ENCODE peak calls at places on chromosomes 4 and X, in eight cellular contexts. W is coronary artery, K is astrocyte of the cerebellum, E is choroid plexus epithelial cell, L is GM23248, Y is adipocyte, S is Peyer's patch, A is fibroblast of lung. N is an unnamed sample.

GRCh38 chr4:10529256-10529890 is 72.1 kb upstream of the ZNF518B start:
- DNase-seq in W (no peak), K (no peak), E (peak; percentile 30), L (peak; percentile 37), Y (peak; percentile 2), S (peak; percentile 67), A (no peak), N (no peak)

GRCh38 chr4:72473434-72473900 is 95.6 kb downstream of the ADAMTS3 start:
- DNase-seq in W (no peak), K (peak; percentile 23), E (peak; percentile 89), L (no peak), Y (no peak), S (no peak), A (peak; percentile 31), N (peak; percentile 43)

GRCh38 chr4:139167774-139168444 is 9.1 kb downstream of the ELF2 start:
- DNase-seq in W (no peak), K (no peak), E (peak; percentile 71), L (peak; percentile 75), Y (peak; percentile 71), S (no peak), A (peak; percentile 62), N (no peak)

GRCh38 chr4:98516042-98516440 is 142.4 kb downstream of the TSPAN5 start:
- DNase-seq in W (no peak), K (no peak), E (peak; percentile 86), L (peak; percentile 93), Y (peak; percentile 80), S (no peak), A (peak; percentile 82), N (peak; percentile 76)

GRCh38 chrX:74536142-74537010 is 78.0 kb downstream of the RLIM start:
- DNase-seq in W (peak; percentile 91), K (peak; percentile 57), E (peak; percentile 86), L (peak; percentile 82), Y (peak; percentile 73), S (peak; percentile 83), A (peak; percentile 89), N (peak; percentile 60)

GRCh38 chrX:148049441-148049840 is 68.3 kb downstream of the FMR1NB start:
- DNase-seq in W (no peak), K (peak; percentile 31), E (peak; percentile 54), L (peak; percentile 40), Y (peak; percentile 58), S (no peak), A (peak; percentile 45), N (no peak)

GRCh38 chr4:97558204-97558804 is 585.0 kb downstream of the STPG2 start:
- DNase-seq in W (no peak), K (no peak), E (no peak), L (no peak), Y (no peak), S (no peak), A (no peak), N (no peak)

GRCh38 chr4:75916091-75916661 is 13.9 kb upstream of the PPEF2 start:
- DNase-seq in W (no peak), K (peak; percentile 57), E (peak; percentile 78), L (peak; percentile 68), Y (peak; percentile 75), S (peak; percentile 59), A (peak; percentile 89), N (no peak)

GRCh38 chr4:25843340-25844097 is 19.3 kb downstream of the SEL1L3 start:
- DNase-seq in W (peak; percentile 69), K (no peak), E (no peak), L (peak; percentile 64), Y (no peak), S (peak; percentile 77), A (no peak), N (no peak)

GRCh38 chrX:45711231-45711630 is 510.6 kb upstream of the DIPK2B start:
- DNase-seq in W (no peak), K (peak; percentile 64), E (no peak), L (peak; percentile 41), Y (peak; percentile 33), S (no peak), A (no peak), N (no peak)

GRCh38 chr4:114208747-114209146 is 229.3 kb upstream of the ARSJ start:
- DNase-seq in W (no peak), K (no peak), E (peak; percentile 32), L (peak; percentile 58), Y (peak; percentile 52), S (no peak), A (peak; percentile 41), N (peak; percentile 17)

GRCh38 chr4:12723849-12724447 is 760.2 kb downstream of the RAB28 start:
- DNase-seq in W (no peak), K (no peak), E (peak; percentile 12), L (peak; percentile 15), Y (no peak), S (no peak), A (no peak), N (no peak)

GRCh38 chr4:98963538-98964433 is 31.7 kb upstream of the METAP1 start:
- DNase-seq in W (no peak), K (no peak), E (no peak), L (peak; percentile 36), Y (no peak), S (no peak), A (no peak), N (no peak)

GRCh38 chrX:39603291-39603690 is 494.5 kb downstream of the BCOR start:
- DNase-seq in W (no peak), K (no peak), E (no peak), L (no peak), Y (peak; percentile 20), S (no peak), A (no peak), N (no peak)

GRCh38 chrX:96843566-96843965 is 40.1 kb upstream of the RPA4 start:
- DNase-seq in W (no peak), K (no peak), E (peak; percentile 50), L (no peak), Y (no peak), S (no peak), A (no peak), N (no peak)

GRCh38 chr4:180766903-180767302 is 1476.3 kb upstream of the TENM3 start:
- DNase-seq in W (no peak), K (no peak), E (no peak), L (no peak), Y (no peak), S (no peak), A (no peak), N (no peak)

GRCh38 chr4:180770265-180770664 is 1472.9 kb upstream of the TENM3 start:
- DNase-seq in W (no peak), K (no peak), E (no peak), L (no peak), Y (no peak), S (no peak), A (no peak), N (no peak)

GRCh38 chr4:180768610-180769009 is 1474.6 kb upstream of the TENM3 start:
- DNase-seq in W (no peak), K (no peak), E (no peak), L (no peak), Y (no peak), S (no peak), A (no peak), N (no peak)

GRCh38 chr4:180767330-180767729 is 1475.9 kb upstream of the TENM3 start:
- DNase-seq in W (no peak), K (no peak), E (no peak), L (no peak), Y (no peak), S (no peak), A (no peak), N (no peak)
- H3K4me3 ChIP-seq in W (no peak overlapping the region), K (no peak overlapping the region), E (no peak overlapping the region), L (no peak overlapping the region), Y (no peak overlapping the region), S (no peak overlapping the region), A (no peak overlapping the region), N (no peak overlapping the region)

DNA sequence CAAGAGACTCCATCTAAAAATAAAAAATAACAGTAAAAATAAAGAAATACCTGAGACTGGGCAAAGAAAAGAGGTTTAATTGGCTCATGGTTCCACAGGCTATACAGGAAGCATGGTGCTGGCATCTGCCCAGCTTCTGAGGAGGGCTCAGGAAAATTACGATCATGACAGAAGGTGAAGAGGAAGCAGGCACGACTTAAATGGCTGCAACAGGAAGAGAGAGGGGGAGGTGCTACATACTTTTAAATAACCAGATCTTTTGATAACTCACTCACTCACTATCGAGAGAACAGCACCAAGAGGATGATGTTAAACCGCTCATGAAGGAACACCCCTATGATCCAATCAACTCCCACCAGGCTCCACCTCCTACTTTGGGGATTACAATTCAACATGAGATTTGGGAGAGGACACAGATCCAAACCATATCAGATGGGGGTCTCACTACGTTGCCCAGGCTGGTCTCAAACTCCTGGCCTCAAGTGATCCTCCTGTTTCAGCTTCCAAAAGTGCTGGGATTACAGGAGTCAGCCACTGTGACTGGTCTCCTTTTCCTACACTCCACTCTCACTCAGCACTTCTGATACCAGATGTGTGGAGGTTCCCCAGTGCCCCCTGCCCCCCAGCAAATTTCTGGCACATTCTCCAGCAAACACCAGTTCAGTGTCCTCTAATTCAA is 11.9 kb upstream of the ZNF157 start:
- DNase-seq in W (no peak), K (no peak), E (peak; percentile 12), L (no peak), Y (no peak), S (peak; percentile 49), A (no peak), N (no peak)
- H3K4me3 ChIP-seq in W (no peak overlapping the region), K (no peak overlapping the region), E (no peak overlapping the region), L (no peak overlapping the region), Y (no peak overlapping the region), S (no peak overlapping the region), A (no peak overlapping the region), N (no peak overlapping the region)

DNA sequence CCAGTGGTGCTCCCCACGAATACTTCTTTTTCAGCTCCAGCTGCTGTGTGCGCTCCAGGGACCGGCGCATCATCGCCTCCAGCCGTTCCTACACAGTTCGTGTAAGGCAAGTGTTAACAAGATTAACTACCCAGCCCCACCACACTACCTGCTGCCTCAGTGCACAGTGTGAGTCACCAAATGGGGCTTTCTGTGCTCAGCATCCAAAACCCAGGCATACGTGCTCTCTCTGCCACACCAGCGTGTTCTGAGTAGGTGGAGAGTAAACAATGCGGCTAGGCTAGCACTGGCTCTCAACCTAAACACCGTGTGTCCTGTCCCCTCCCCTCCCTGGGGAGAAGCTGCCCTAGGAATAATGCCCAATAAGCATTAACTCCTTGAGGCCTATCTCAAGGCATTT is 60.0 kb downstream of the MAP7D2 start:
- DNase-seq in W (no peak), K (no peak), E (no peak), L (no peak), Y (no peak), S (no peak), A (no peak), N (no peak)
- H3K4me3 ChIP-seq in W (no peak overlapping the region), K (no peak overlapping the region), E (no peak overlapping the region), L (no peak overlapping the region), Y (no peak overlapping the region), S (no peak overlapping the region), A (no peak overlapping the region), N (no peak overlapping the region)

GRCh38 chrX:43655961-43656494 is at the start of gene MAOA:
- DNase-seq in W (peak; percentile 81), K (no peak), E (no peak), L (no peak), Y (peak; percentile 62), S (peak; percentile 92), A (peak; percentile 71), N (no peak)
- H3K4me3 ChIP-seq in W (peak within 1 kb of the TSS; percentile 85), K (peak within 1 kb of the TSS; percentile 42), E (peak within 1 kb of the TSS; percentile 74), L (peak within 1 kb of the TSS; percentile 76), Y (peak within 1 kb of the TSS; percentile 87), S (peak within 1 kb of the TSS; percentile 58), A (peak within 1 kb of the TSS; percentile 45), N (peak within 1 kb of the TSS; percentile 52)

N was measured in skeletal muscle cell.